ENCODE peak calls at places on chromosomes 4 and X, in eight cellular contexts. V is tibial artery, Q is sigmoid colon, L is stomach, Z is GM23248, H is suprapubic skin, P is spleen, A is HFF-Myc. J is an unnamed sample.

GRCh38 chr4:120056249-120056648 is 10.4 kb downstream of the MAD2L1 start:
- DNase-seq in V (no peak), Q (no peak), L (no peak), Z (peak), H (no peak), P (no peak), A (peak), J (no peak)

GRCh38 chrX:17567173-17567572 is 170.1 kb upstream of the SCML1 start:
- DNase-seq in V (peak), Q (peak), L (no peak), Z (peak), H (no peak), P (no peak), A (no peak), J (no peak)

GRCh38 chr4:2412534-2412884 is 5.9 kb downstream of the ZFYVE28 start:
- DNase-seq in V (no peak), Q (no peak), L (peak), Z (no peak), H (no peak), P (peak), A (no peak), J (no peak)

GRCh38 chrX:85992811-85993229 is 54.5 kb downstream of the CHM start:
- DNase-seq in V (no peak), Q (no peak), L (no peak), Z (peak), H (no peak), P (no peak), A (no peak), J (no peak)

GRCh38 chrX:27336466-27337091 is 126.6 kb downstream of the PPP4R3C start:
- DNase-seq in V (no peak), Q (no peak), L (peak), Z (peak), H (no peak), P (peak), A (peak), J (no peak)

GRCh38 chr4:140257461-140258305 is 103.7 kb upstream of the MAML3 start:
- DNase-seq in V (no peak), Q (no peak), L (no peak), Z (peak), H (no peak), P (no peak), A (no peak), J (no peak)

GRCh38 chr4:157020882-157021281 is 49.3 kb upstream of the PDGFC start:
- DNase-seq in V (no peak), Q (no peak), L (no peak), Z (no peak), H (no peak), P (no peak), A (no peak), J (no peak)

GRCh38 chr4:146432065-146432464 is 89.7 kb downstream of the SLC10A7 start:
- DNase-seq in V (no peak), Q (no peak), L (no peak), Z (no peak), H (no peak), P (no peak), A (no peak), J (no peak)

GRCh38 chr4:170721812-170722373 is 632.1 kb upstream of the AADAT start:
- DNase-seq in V (no peak), Q (no peak), L (no peak), Z (no peak), H (no peak), P (no peak), A (no peak), J (no peak)

GRCh38 chr4:101355767-101356702 is 8.7 kb upstream of the PPP3CA start:
- DNase-seq in V (no peak), Q (no peak), L (no peak), Z (peak), H (no peak), P (no peak), A (peak), J (no peak)

GRCh38 chrX:21740329-21741274 is 17.3 kb downstream of the SMPX start:
- DNase-seq in V (peak), Q (no peak), L (peak), Z (no peak), H (no peak), P (no peak), A (no peak), J (peak)

GRCh38 chr4:78653655-78654054 is 102.1 kb downstream of the ANXA3 start:
- DNase-seq in V (no peak), Q (no peak), L (no peak), Z (peak), H (no peak), P (no peak), A (no peak), J (no peak)

GRCh38 chr4:113607147-113607720 is 154.3 kb downstream of the CAMK2D start:
- DNase-seq in V (no peak), Q (no peak), L (no peak), Z (no peak), H (no peak), P (no peak), A (no peak), J (no peak)

GRCh38 chrX:97639526-97639925 is 755.8 kb downstream of the RPA4 start:
- DNase-seq in V (no peak), Q (no peak), L (no peak), Z (no peak), H (no peak), P (no peak), A (no peak), J (no peak)

GRCh38 chrX:99077099-99077498 is 1333.0 kb downstream of the PCDH19 start:
- DNase-seq in V (no peak), Q (no peak), L (no peak), Z (no peak), H (no peak), P (no peak), A (no peak), J (no peak)

GRCh38 chr4:57061395-57061794 is 48.8 kb downstream of the IGFBP7 start:
- DNase-seq in V (no peak), Q (no peak), L (no peak), Z (peak), H (no peak), P (no peak), A (no peak), J (no peak)

GRCh38 chrX:45164021-45164621 is 36.6 kb downstream of the DIPK2B start:
- DNase-seq in V (no peak), Q (no peak), L (peak), Z (no peak), H (no peak), P (no peak), A (no peak), J (peak)

GRCh38 chrX:111568817-111569216 is 57.4 kb downstream of the SERTM2 start:
- DNase-seq in V (no peak), Q (no peak), L (no peak), Z (no peak), H (no peak), P (no peak), A (no peak), J (no peak)

GRCh38 chr4:136818811-136819210 is 713.5 kb downstream of the PCDH18 start:
- DNase-seq in V (no peak), Q (no peak), L (no peak), Z (no peak), H (no peak), P (no peak), A (no peak), J (no peak)

GRCh38 chr4:176137626-176138025 is 57.8 kb downstream of the SPATA4 start:
- DNase-seq in V (no peak), Q (no peak), L (no peak), Z (peak), H (no peak), P (no peak), A (peak), J (no peak)

GRCh38 chrX:97876697-97877407 is 993.1 kb downstream of the RPA4 start:
- DNase-seq in V (no peak), Q (no peak), L (no peak), Z (peak), H (no peak), P (no peak), A (peak), J (no peak)

GRCh38 chrX:73478961-73479360 is 32.1 kb downstream of the CDX4 start:
- DNase-seq in V (no peak), Q (no peak), L (no peak), Z (no peak), H (no peak), P (no peak), A (no peak), J (no peak)

GRCh38 chrX:3990569-3990968 is 277.1 kb upstream of the PRKX start:
- DNase-seq in V (no peak), Q (no peak), L (no peak), Z (no peak), H (no peak), P (no peak), A (no peak), J (no peak)

GRCh38 chr4:7253341-7253700 is 61.0 kb downstream of the SORCS2 start:
- DNase-seq in V (no peak), Q (no peak), L (no peak), Z (no peak), H (no peak), P (no peak), A (no peak), J (no peak)
- H3K4me3 ChIP-seq in V (no peak), Q (no peak), L (no peak), Z (no peak), H (no peak), P (no peak), A (no peak), J (no peak)

GRCh38 chr4:150578745-150579470 is 3.0 kb upstream of the MAB21L2 start:
- DNase-seq in V (no peak), Q (peak), L (no peak), Z (peak), H (no peak), P (no peak), A (no peak), J (no peak)

GRCh38 chr4:150581206-150581605 is 745 bp upstream of the MAB21L2 start:
- DNase-seq in V (no peak), Q (no peak), L (no peak), Z (no peak), H (no peak), P (no peak), A (no peak), J (no peak)

GRCh38 chr4:150580244-150580643 is 1.7 kb upstream of the MAB21L2 start:
- DNase-seq in V (no peak), Q (no peak), L (no peak), Z (no peak), H (no peak), P (no peak), A (no peak), J (no peak)

GRCh38 chr4:150581611-150582010 is 340 bp upstream of the MAB21L2 start:
- DNase-seq in V (no peak), Q (peak), L (no peak), Z (no peak), H (no peak), P (no peak), A (no peak), J (no peak)

DNA sequence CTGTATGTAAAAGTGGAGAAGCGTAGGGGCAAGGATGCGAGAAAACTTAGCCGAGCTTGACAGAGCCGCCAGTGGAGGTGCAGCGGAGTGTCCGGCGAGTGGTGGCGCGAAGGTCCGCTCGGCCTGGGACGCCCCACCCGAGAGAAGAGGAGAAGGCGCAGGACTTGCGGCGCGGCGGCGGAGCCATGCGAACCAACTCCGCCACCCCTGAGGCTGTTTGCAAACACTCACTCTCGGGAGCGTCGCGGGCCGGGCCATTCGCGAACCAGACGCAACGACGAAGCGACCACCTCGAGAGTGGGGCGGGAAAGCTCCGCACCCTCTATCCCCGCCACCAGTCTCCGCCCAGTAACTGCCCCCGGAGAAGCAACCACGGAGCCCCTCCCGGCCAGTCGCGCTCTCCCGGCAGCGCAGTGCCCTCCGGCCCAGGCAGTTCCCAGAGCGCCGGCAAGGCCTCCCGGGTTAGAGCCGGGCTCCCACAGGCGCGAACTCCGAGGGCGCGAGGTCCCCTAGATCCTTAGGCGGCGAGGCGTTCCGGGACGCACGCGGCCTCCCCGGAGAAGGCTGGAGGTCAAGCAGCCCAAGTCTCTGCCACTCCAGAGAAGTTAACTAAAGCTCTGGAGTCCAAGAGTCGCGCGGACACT is 2.2 kb upstream of the MAB21L2 start:
- DNase-seq in V (no peak), Q (peak), L (no peak), Z (peak), H (no peak), P (peak), A (no peak), J (no peak)
- H3K4me3 ChIP-seq in V (peak), Q (peak), L (peak), Z (peak), H (peak), P (peak), A (peak), J (peak)

GRCh38 chr4:38207110-38207457 is 246.9 kb downstream of the PTTG2 start:
- DNase-seq in V (no peak), Q (no peak), L (no peak), Z (no peak), H (no peak), P (no peak), A (no peak), J (no peak)

GRCh38 chr4:38204317-38205060 is 244.3 kb downstream of the PTTG2 start:
- DNase-seq in V (no peak), Q (no peak), L (no peak), Z (no peak), H (no peak), P (no peak), A (no peak), J (no peak)

GRCh38 chr4:38202223-38202622 is 242.0 kb downstream of the PTTG2 start:
- DNase-seq in V (no peak), Q (no peak), L (no peak), Z (no peak), H (no peak), P (no peak), A (no peak), J (no peak)

GRCh38 chr4:38203609-38204008 is 243.4 kb downstream of the PTTG2 start:
- DNase-seq in V (no peak), Q (no peak), L (no peak), Z (no peak), H (no peak), P (no peak), A (no peak), J (no peak)
- H3K4me3 ChIP-seq in V (no peak), Q (no peak), L (no peak), Z (no peak), H (no peak), P (no peak), A (no peak), J (no peak)

DNA sequence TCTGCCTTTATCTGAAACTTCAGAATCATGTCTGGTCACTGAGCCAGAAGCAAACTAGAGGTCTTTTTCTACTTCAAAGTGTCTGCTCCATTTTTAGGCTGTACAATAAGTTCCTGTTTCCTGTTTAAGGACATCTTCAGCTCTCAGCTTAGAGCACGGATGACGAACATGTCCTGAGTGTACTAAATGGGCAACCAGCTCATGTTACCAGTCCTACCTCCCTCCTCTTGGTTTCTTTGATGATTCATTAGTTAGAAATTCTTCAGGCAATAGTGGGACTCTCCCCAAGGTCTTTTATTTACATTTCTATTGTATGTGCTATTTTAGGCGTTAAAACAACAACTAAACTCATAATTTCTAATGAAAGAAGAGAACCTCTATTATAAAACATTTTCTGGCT is 58.0 kb downstream of the ENPEP start:
- DNase-seq in V (no peak), Q (no peak), L (no peak), Z (peak), H (no peak), P (no peak), A (peak), J (no peak)
- H3K4me3 ChIP-seq in V (no peak), Q (no peak), L (no peak), Z (no peak), H (no peak), P (no peak), A (no peak), J (no peak)

J was measured in heart right ventricle.